ENCODE peak calls at places on chromosome 19, in seven cellular contexts. V is fibroblast of the aortic adventitia, Q is AG04450, Z is HCT116, O is heart left ventricle, C is epithelial cell of esophagus, B is cardiac muscle cell. L is an unnamed sample.

GRCh38 chr19:18780631-18781030 is 10.5 kb downstream of the COMP start:
- DNase-seq in V (no peak), Q (no peak), Z (no peak), O (no peak), C (no peak), B (no peak), L (no peak)

GRCh38 chr19:39941615-39942507 is 7.4 kb upstream of the FCGBP start:
- DNase-seq in V (no peak), Q (no peak), Z (no peak), O (no peak), C (peak), B (no peak), L (peak)

GRCh38 chr19:43664008-43664407 is 6.0 kb downstream of the PLAUR start:
- DNase-seq in V (no peak), Q (no peak), Z (no peak), O (no peak), C (no peak), B (no peak), L (no peak)

GRCh38 chr19:43469160-43469480 is 3.7 kb upstream of the LYPD3 start:
- DNase-seq in V (peak), Q (no peak), Z (no peak), O (no peak), C (no peak), B (no peak), L (no peak)

GRCh38 chr19:46376241-46377153 is 29.6 kb downstream of the PPP5C start:
- DNase-seq in V (no peak), Q (no peak), Z (no peak), O (no peak), C (no peak), B (no peak), L (no peak)

GRCh38 chr19:40380199-40381037 is 9.6 kb downstream of the HIPK4 start:
- DNase-seq in V (no peak), Q (no peak), Z (no peak), O (no peak), C (no peak), B (no peak), L (no peak)

GRCh38 chr19:43532571-43532961 is 422 bp upstream of the ZNF575 start:
- DNase-seq in V (peak), Q (no peak), Z (peak), O (peak), C (no peak), B (no peak), L (peak)

GRCh38 chr19:53980553-53981407 is 10.7 kb upstream of the CACNG6 start:
- DNase-seq in V (peak), Q (no peak), Z (peak), O (no peak), C (no peak), B (peak), L (no peak)

GRCh38 chr19:14997981-14998380 is 18.3 kb upstream of the SLC1A6 start:
- DNase-seq in V (no peak), Q (no peak), Z (no peak), O (no peak), C (no peak), B (no peak), L (no peak)

GRCh38 chr19:14473073-14473790 is 1.9 kb downstream of the PTGER1 start:
- DNase-seq in V (no peak), Q (no peak), Z (no peak), O (no peak), C (peak), B (no peak), L (no peak)

GRCh38 chr19:39596911-39597310 is 5.4 kb upstream of the LGALS13 start:
- DNase-seq in V (no peak), Q (no peak), Z (no peak), O (no peak), C (no peak), B (no peak), L (no peak)

GRCh38 chr19:15218501-15218900 is 13.7 kb downstream of the EPHX3 start:
- DNase-seq in V (no peak), Q (no peak), Z (no peak), O (no peak), C (no peak), B (no peak), L (no peak)

GRCh38 chr19:46404884-46405658 is 8.3 kb downstream of the CCDC8 start:
- DNase-seq in V (peak), Q (no peak), Z (no peak), O (peak), C (peak), B (peak), L (no peak)

GRCh38 chr19:54011507-54012211 is 20.2 kb downstream of the CACNG6 start:
- DNase-seq in V (no peak), Q (no peak), Z (no peak), O (no peak), C (no peak), B (no peak), L (no peak)

GRCh38 chr19:49983645-49984229 is 22.8 kb upstream of the SIGLEC11 start:
- DNase-seq in V (peak), Q (no peak), Z (peak), O (no peak), C (peak), B (peak), L (no peak)

GRCh38 chr19:18098891-18099622 is 1.5 kb downstream of the MAST3 start:
- DNase-seq in V (no peak), Q (no peak), Z (no peak), O (no peak), C (no peak), B (no peak), L (no peak)

GRCh38 chr19:55644842-55645511 is 1.5 kb downstream of the ZNF581 start:
- DNase-seq in V (no peak), Q (no peak), Z (no peak), O (no peak), C (no peak), B (no peak), L (no peak)

GRCh38 chr19:49997709-49998108 is 27.5 kb downstream of the VRK3 start:
- DNase-seq in V (peak), Q (no peak), Z (peak), O (no peak), C (peak), B (peak), L (no peak)

GRCh38 chr19:51124729-51125128 is at the start of gene SIGLEC9:
- DNase-seq in V (no peak), Q (no peak), Z (no peak), O (peak), C (no peak), B (no peak), L (no peak)

GRCh38 chr19:49875801-49876421 is 1.2 kb downstream of the AKT1S1 start:
- DNase-seq in V (peak), Q (no peak), Z (no peak), O (peak), C (peak), B (peak), L (no peak)

GRCh38 chr19:35077411-35078223 is 36.1 kb downstream of the HPN start:
- DNase-seq in V (no peak), Q (no peak), Z (no peak), O (peak), C (no peak), B (no peak), L (no peak)

GRCh38 chr19:13712767-13713201 is 51.5 kb upstream of the MRI1 start:
- DNase-seq in V (peak), Q (no peak), Z (no peak), O (no peak), C (no peak), B (peak), L (no peak)

GRCh38 chr19:13076787-13077186 is 25.9 kb downstream of the LYL1 start:
- DNase-seq in V (no peak), Q (no peak), Z (no peak), O (no peak), C (no peak), B (no peak), L (no peak)

GRCh38 chr19:45782820-45783785 is 813 bp upstream of the DMPK start:
- DNase-seq in V (peak), Q (no peak), Z (no peak), O (peak), C (peak), B (peak), L (no peak)

GRCh38 chr19:407501-408440 is 1.2 kb downstream of the C2CD4C start:
- DNase-seq in V (no peak), Q (no peak), Z (no peak), O (peak), C (no peak), B (no peak), L (no peak)

GRCh38 chr19:48836089-48837017 is at the start of gene HSD17B14:
- DNase-seq in V (peak), Q (no peak), Z (no peak), O (no peak), C (no peak), B (peak), L (no peak)

GRCh38 chr19:46239193-46239767 is 9.7 kb downstream of the IGFL1 start:
- DNase-seq in V (no peak), Q (no peak), Z (no peak), O (no peak), C (no peak), B (peak), L (no peak)

GRCh38 chr19:49881672-49882394 is 4.3 kb downstream of the TBC1D17 start:
- DNase-seq in V (no peak), Q (no peak), Z (no peak), O (peak), C (no peak), B (no peak), L (no peak)

GRCh38 chr19:53809518-53810186 is 14.5 kb downstream of the NLRP12 start:
- DNase-seq in V (no peak), Q (no peak), Z (no peak), O (no peak), C (no peak), B (no peak), L (no peak)

GRCh38 chr19:44438441-44438840 is 9.8 kb downstream of the ZNF229 start:
- DNase-seq in V (no peak), Q (no peak), Z (no peak), O (no peak), C (no peak), B (no peak), L (no peak)

GRCh38 chr19:39403331-39404312 is 3.0 kb upstream of the ZFP36 start:
- DNase-seq in V (peak), Q (peak), Z (peak), O (peak), C (peak), B (peak), L (peak)

GRCh38 chr19:12939292-12939606 is 840 bp downstream of the CALR start:
- DNase-seq in V (peak), Q (no peak), Z (no peak), O (no peak), C (peak), B (no peak), L (no peak)

GRCh38 chr19:13034636-13035035 is 39.4 kb downstream of the NFIX start:
- DNase-seq in V (peak), Q (no peak), Z (no peak), O (no peak), C (peak), B (no peak), L (no peak)

GRCh38 chr19:1455336-1456120 is 5.6 kb downstream of the APC2 start:
- DNase-seq in V (peak), Q (no peak), Z (peak), O (peak), C (peak), B (peak), L (no peak)

DNA sequence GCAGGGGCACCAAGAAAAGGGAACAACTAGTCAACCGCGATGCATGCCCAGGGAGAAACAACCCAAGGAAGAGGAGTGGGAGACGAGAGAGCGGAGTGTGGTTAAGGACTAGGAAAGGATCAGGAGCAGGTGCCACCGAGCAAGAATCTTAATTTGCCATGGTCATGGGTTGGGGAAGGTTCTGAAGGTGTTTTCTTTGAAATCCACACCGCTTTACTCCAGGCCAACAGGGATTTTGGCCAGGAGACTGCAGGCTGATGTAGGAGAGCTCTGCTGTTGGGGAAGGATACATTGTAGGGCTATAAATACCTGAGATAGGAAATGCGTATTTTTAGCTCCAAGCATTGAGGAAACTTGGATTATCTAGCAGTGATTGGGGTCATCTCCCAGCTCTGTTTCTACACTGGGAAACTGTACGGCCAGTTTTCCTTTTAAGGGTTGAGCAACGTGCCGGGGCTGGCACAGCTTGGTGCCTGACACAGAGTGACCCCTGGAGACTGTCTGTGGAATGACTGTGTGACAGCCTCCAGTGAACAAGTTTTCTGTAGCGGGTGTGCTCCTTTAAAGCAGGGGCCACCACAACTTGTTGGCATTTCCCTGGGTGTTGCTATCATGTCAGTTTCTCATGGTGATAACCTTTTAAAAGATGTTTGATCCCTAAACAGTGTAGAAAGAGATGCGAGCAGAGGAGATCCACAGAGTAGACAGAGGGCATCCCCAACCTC is 34.2 kb downstream of the ZNF536 start:
- DNase-seq in V (no peak), Q (no peak), Z (no peak), O (no peak), C (no peak), B (peak), L (no peak)
- TF ChIP-seq CTCF in V (no peak), Q (no peak), Z (no peak), O (peak), C (no peak), B (no peak), L (peak)

GRCh38 chr19:58346961-58347929 is 6.0 kb downstream of the A1BG start:
- DNase-seq in V (peak), Q (no peak), Z (no peak), O (peak), C (peak), B (peak), L (no peak)
- H3K4me3 ChIP-seq in V (peak), Q (peak), Z (no peak), O (peak), C (peak), B (peak), L (peak)

GRCh38 chr19:42028304-42029216 is 34.5 kb upstream of the ATP1A3 start:
- DNase-seq in V (no peak), Q (no peak), Z (peak), O (peak), C (no peak), B (no peak), L (no peak)
- TF ChIP-seq CTCF in V (peak), Q (peak), Z (peak), O (peak), C (peak), B (peak), L (peak)

GRCh38 chr19:27955484-27955883 is 1257.5 kb downstream of the UQCRFS1 start:
- DNase-seq in V (no peak), Q (no peak), Z (no peak), O (no peak), C (no peak), B (no peak), L (no peak)
- H3K4me3 ChIP-seq in V (no peak), Q (no peak), Z (no peak), O (no peak), C (no peak), B (no peak), L (no peak)

GRCh38 chr19:28943651-28944050 is 269.3 kb downstream of the UQCRFS1 start:
- DNase-seq in V (no peak), Q (no peak), Z (no peak), O (no peak), C (no peak), B (no peak), L (no peak)
- TF ChIP-seq CTCF in V (no peak), Q (no peak), Z (no peak), O (no peak), C (no peak), B (no peak), L (no peak)

DNA sequence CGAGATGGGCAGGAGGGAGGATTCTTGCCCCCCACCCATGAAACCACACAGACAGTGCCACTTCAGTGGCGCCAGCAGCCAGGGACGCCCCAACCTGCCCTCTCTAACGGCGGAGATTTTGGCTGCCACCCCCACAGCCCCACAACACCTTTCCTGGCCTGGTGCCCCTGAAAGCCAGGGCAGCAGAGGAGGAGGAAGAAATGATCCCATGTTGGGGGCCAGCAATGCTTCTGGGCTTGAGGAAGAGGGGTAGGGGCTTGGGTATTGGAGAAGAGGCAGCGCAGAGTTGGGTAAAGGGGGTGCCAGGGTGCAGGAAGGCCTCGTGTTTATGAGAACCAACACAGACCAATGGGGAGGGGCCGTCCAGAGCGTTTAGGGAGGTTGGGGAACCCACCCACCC is 1.7 kb downstream of the MLLT1 start:
- DNase-seq in V (no peak), Q (no peak), Z (no peak), O (no peak), C (no peak), B (no peak), L (no peak)
- H3K4me3 ChIP-seq in V (peak), Q (peak), Z (peak), O (no peak), C (peak), B (no peak), L (no peak)

DNA sequence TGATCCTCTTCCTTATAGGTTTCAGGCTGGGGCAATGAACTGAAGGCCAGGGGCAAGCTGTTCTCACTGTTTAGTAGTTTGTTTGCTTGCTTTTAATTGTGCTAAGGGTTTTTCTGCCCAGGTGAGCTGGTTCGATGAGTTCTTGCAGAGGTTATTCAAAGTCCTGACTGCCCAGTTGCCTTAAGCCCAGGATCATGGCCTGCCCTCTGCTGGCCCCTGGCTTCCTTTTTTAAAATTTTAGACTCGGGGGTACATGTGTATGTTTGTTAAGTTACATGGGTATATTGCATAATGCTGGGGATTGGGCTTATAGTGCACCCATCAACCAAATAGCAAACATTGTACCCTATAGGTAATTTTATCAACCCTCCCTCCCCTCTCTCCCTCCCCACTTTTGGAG is 65.7 kb downstream of the ZNF536 start:
- DNase-seq in V (no peak), Q (no peak), Z (no peak), O (no peak), C (no peak), B (no peak), L (no peak)
- TF ChIP-seq CTCF in V (no peak), Q (no peak), Z (no peak), O (no peak), C (no peak), B (no peak), L (peak)

DNA sequence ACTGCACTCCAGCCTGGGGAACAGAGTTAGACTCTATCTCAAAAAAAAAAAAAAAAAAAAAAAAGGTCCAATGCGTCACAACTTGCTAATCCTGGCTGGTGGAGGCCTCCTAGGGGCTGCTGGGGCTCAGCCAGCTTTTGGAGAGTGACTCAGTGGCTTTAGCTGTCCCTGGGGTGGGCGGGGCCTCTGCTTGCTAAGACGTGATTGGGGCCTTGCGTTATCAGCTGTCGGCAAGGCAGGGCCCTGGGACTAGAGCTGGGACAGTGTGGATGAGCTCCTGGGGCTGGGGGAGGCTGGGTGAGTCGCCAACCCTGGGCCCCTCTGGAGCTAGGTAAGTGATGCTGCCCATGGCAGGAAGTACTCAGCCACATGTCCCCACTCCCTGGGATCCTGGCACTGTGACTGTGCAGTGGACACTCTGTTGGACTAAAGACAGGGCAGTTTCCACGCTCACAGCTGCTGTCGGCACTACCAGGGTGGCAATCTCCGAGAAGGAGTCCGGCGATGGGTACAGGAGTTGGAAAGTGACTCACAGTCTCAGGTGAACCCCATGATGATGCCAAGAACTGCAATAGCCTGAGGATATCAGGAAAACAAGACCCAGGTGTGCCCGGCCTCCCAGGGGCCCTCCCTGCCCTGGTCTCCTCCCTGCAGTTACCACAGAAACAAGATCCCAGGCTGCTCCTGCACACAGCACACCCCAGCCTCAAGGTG is 32.2 kb downstream of the F2RL3 start:
- DNase-seq in V (peak), Q (peak), Z (peak), O (no peak), C (peak), B (no peak), L (peak)
- H3K4me3 ChIP-seq in V (no peak), Q (no peak), Z (no peak), O (no peak), C (peak), B (no peak), L (no peak)

GRCh38 chr19:9883231-9883758 is 48.2 kb downstream of the PIN1 start:
- DNase-seq in V (no peak), Q (no peak), Z (peak), O (no peak), C (peak), B (no peak), L (no peak)

GRCh38 chr19:9883764-9884163 is 48.6 kb downstream of the PIN1 start:
- DNase-seq in V (no peak), Q (no peak), Z (no peak), O (no peak), C (no peak), B (no peak), L (no peak)

GRCh38 chr19:9881720-9882119 is 46.6 kb downstream of the PIN1 start:
- DNase-seq in V (no peak), Q (no peak), Z (peak), O (no peak), C (peak), B (no peak), L (peak)

DNA sequence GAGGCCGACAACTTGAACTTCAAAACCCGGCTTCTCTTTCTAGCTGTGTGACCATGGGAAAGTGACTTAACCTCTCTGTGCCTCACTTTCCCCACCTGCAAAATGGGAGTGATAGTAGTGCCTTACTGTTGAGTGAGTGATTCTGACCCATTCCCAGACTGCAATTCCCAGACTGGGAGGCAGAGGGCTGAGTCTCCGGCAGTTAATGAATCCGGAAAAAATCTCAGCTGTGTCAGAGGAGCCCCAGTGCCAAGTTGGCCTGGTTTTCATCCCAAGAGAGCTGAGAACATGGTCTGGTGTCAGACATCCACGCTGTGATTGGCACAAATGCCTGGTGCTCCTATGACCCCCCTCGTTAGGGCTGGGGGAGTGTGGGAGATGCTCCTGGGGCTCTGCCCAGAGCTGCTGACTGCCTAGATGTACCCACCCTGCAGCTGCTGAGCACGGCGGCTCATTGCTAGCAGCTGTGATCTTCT is 50.0 kb downstream of the PIN1 start:
- DNase-seq in V (peak), Q (no peak), Z (no peak), O (no peak), C (no peak), B (no peak), L (no peak)
- TF ChIP-seq CTCF in V (peak), Q (peak), Z (no peak), O (peak), C (no peak), B (peak), L (peak)

GRCh38 chr19:2775556-2776430 is 7.3 kb downstream of the SGTA start:
- DNase-seq in V (no peak), Q (no peak), Z (no peak), O (no peak), C (no peak), B (no peak), L (no peak)
- H3K4me3 ChIP-seq in V (no peak), Q (no peak), Z (no peak), O (peak), C (no peak), B (no peak), L (no peak)

L was measured in retinal pigment epithelial cell.